ENCODE peak calls at places on chromosome 15, in six cellular contexts. M is fibroblast of mammary gland; W is NCI-H1105; J is HCT116; F is activated CD8-positive, alpha-beta T cell treated with anti-CD3 and anti-CD28 coated beads for 36 hours; P is iris pigment epithelial cell. D is an unnamed sample.

GRCh38 chr15:29968099-29968892 is 114.5 kb upstream of the GOLGA8J start:
- DNase-seq in M (no peak), W (no peak), J (no peak), F (no peak), P (no peak), D (no peak)

GRCh38 chr15:57527382-57528091 is 64.2 kb upstream of the MYZAP start:
- DNase-seq in M (peak), W (peak), J (peak), F (peak), P (peak), D (peak)

GRCh38 chr15:77044228-77045042 is 26.5 kb downstream of the TSPAN3 start:
- DNase-seq in M (no peak), W (no peak), J (no peak), F (no peak), P (no peak), D (no peak)

GRCh38 chr15:52217186-52217585 is 26.0 kb upstream of the GNB5 start:
- DNase-seq in M (no peak), W (no peak), J (no peak), F (peak), P (no peak), D (no peak)

GRCh38 chr15:63945005-63945788 is 101.1 kb downstream of the DAPK2 start:
- DNase-seq in M (peak), W (peak), J (peak), F (peak), P (peak), D (peak)

GRCh38 chr15:99486371-99487336 is 79.1 kb upstream of the MEF2A start:
- DNase-seq in M (peak), W (peak), J (peak), F (peak), P (no peak), D (no peak)

GRCh38 chr15:38588672-38589071 is 24.1 kb upstream of the RASGRP1 start:
- DNase-seq in M (no peak), W (no peak), J (no peak), F (no peak), P (peak), D (no peak)

GRCh38 chr15:23566070-23567050 is 886 bp downstream of the MKRN3 start:
- DNase-seq in M (no peak), W (peak), J (peak), F (peak), P (peak), D (no peak)

GRCh38 chr15:61621865-61622264 is 392.8 kb upstream of the RORA start:
- DNase-seq in M (no peak), W (no peak), J (no peak), F (no peak), P (no peak), D (no peak)

GRCh38 chr15:78263907-78264303 is 457 bp upstream of the DNAJA4 start:
- DNase-seq in M (no peak), W (no peak), J (no peak), F (no peak), P (no peak), D (no peak)

GRCh38 chr15:62740141-62741004 is 302.2 kb upstream of the TPM1 start:
- DNase-seq in M (no peak), W (no peak), J (no peak), F (no peak), P (no peak), D (no peak)

GRCh38 chr15:60803059-60803458 is 324.1 kb upstream of the ICE2 start:
- DNase-seq in M (no peak), W (no peak), J (no peak), F (no peak), P (no peak), D (no peak)

GRCh38 chr15:77335298-77335697 is 84.6 kb downstream of the PEAK1 start:
- DNase-seq in M (peak), W (peak), J (no peak), F (no peak), P (peak), D (no peak)

GRCh38 chr15:37059051-37059450 is 41.3 kb downstream of the MEIS2 start:
- DNase-seq in M (peak), W (no peak), J (peak), F (no peak), P (peak), D (no peak)

GRCh38 chr15:100115711-100116090 is 226.1 kb downstream of the ADAMTS17 start:
- DNase-seq in M (peak), W (no peak), J (no peak), F (no peak), P (peak), D (no peak)

D was measured in GM13977.